ENCODE peak calls at places on chromosomes 12 and 14, in eight cellular contexts. I is omental fat pad, T is lower leg skin, C is GM06990, D is PC-9, Q is spleen, N is body of pancreas, B is esophagus muscularis mucosa. M is an unnamed sample.

GRCh38 chr12:80632835-80633234 is 74.6 kb upstream of the MYF6 start:
- DNase-seq in N (peak), B (no peak), I (no peak), Q (no peak), D (no peak), C (no peak), T (no peak), M (peak)

GRCh38 chr12:50006754-50007442 is 18.4 kb downstream of the RACGAP1 start:
- DNase-seq in I (no peak), D (no peak), N (no peak), C (no peak), Q (no peak), B (peak), T (no peak), M (no peak)

GRCh38 chr12:13727707-13728147 is 253.7 kb downstream of the GRIN2B start:
- DNase-seq in T (no peak), Q (no peak), C (no peak), B (peak), N (no peak), D (no peak), I (no peak), M (no peak)

GRCh38 chr14:98931911-98932310 is 340.1 kb downstream of the BCL11B start:
- DNase-seq in B (no peak), N (peak), D (no peak), C (no peak), I (no peak), T (no peak), Q (peak), M (no peak)

GRCh38 chr12:123263196-123263817 is 8.3 kb downstream of the CDK2AP1 start:
- DNase-seq in C (no peak), N (no peak), B (no peak), D (no peak), T (no peak), Q (peak), I (no peak), M (no peak)

GRCh38 chr14:80850197-80850814 is 91.2 kb downstream of the CEP128 start:
- DNase-seq in Q (no peak), B (no peak), D (no peak), I (no peak), T (no peak), C (no peak), N (no peak), M (no peak)

GRCh38 chr12:104049278-104050257 is at the start of gene GLT8D2:
- DNase-seq in N (peak), D (peak), I (peak), T (peak), Q (no peak), B (no peak), C (no peak), M (peak)

GRCh38 chr14:36925094-36925493 is 247.3 kb downstream of the SLC25A21 start:
- DNase-seq in Q (no peak), T (no peak), C (no peak), N (no peak), D (no peak), I (no peak), B (no peak), M (no peak)

GRCh38 chr12:49296034-49296835 is 1.3 kb downstream of the PRPH start:
- DNase-seq in D (peak), B (no peak), C (peak), T (no peak), Q (peak), N (peak), I (no peak), M (peak)

GRCh38 chr12:117042171-117042809 is 56.9 kb downstream of the TESC start:
- DNase-seq in T (no peak), C (no peak), Q (no peak), D (peak), N (no peak), B (no peak), I (no peak), M (peak)

GRCh38 chr14:31222834-31223233 is 15.2 kb upstream of the HECTD1 start:
- DNase-seq in N (no peak), D (no peak), Q (no peak), I (no peak), B (no peak), T (no peak), C (no peak), M (no peak)

GRCh38 chr12:89450922-89451321 is 73.7 kb downstream of the GALNT4 start:
- DNase-seq in N (no peak), B (no peak), I (no peak), Q (no peak), T (no peak), D (no peak), C (no peak), M (no peak)

GRCh38 chr12:6361834-6362233 is 13.5 kb downstream of the SCNN1A start:
- DNase-seq in Q (peak), I (no peak), N (peak), C (no peak), T (peak), B (no peak), D (peak), M (peak)

GRCh38 chr12:113591480-113591971 is 119.9 kb upstream of the LHX5 start:
- DNase-seq in D (no peak), Q (peak), C (peak), I (no peak), B (no peak), N (no peak), T (no peak), M (peak)

GRCh38 chr12:44942714-44943113 is 66.6 kb upstream of the NELL2 start:
- DNase-seq in N (no peak), I (no peak), T (no peak), Q (no peak), D (no peak), C (no peak), B (no peak), M (no peak)

GRCh38 chr14:101457936-101458535 is 103.3 kb upstream of the DIO3 start:
- DNase-seq in D (no peak), B (no peak), T (no peak), I (no peak), Q (peak), N (no peak), C (no peak), M (no peak)

GRCh38 chr12:81758421-81759214 is 532 bp downstream of the PPFIA2 start:
- DNase-seq in D (peak), Q (peak), N (no peak), I (no peak), C (no peak), T (no peak), B (no peak), M (peak)

GRCh38 chr12:116123511-116124258 is 153.8 kb downstream of the MED13L start:
- DNase-seq in D (no peak), B (no peak), N (peak), Q (no peak), I (no peak), T (no peak), C (peak), M (no peak)

GRCh38 chr12:19191563-19191962 is 62.0 kb downstream of the PLEKHA5 start:
- DNase-seq in T (no peak), B (no peak), D (no peak), N (no peak), Q (no peak), C (no peak), I (no peak), M (no peak)

GRCh38 chr12:131587565-131587964 is 123.3 kb upstream of the SFSWAP start:
- DNase-seq in D (no peak), Q (no peak), N (no peak), T (no peak), C (no peak), I (no peak), B (no peak), M (no peak)

GRCh38 chr12:124558298-124558697 is 9.1 kb downstream of the NCOR2 start:
- DNase-seq in I (no peak), T (no peak), C (no peak), Q (peak), D (no peak), B (no peak), N (no peak), M (no peak)

GRCh38 chr12:124559182-124560017 is 8.0 kb downstream of the NCOR2 start:
- DNase-seq in C (no peak), T (no peak), B (no peak), D (no peak), N (no peak), Q (peak), I (no peak), M (no peak)

GRCh38 chr12:124556067-124556466 is 11.3 kb downstream of the NCOR2 start:
- DNase-seq in C (no peak), B (no peak), Q (peak), N (no peak), I (no peak), D (no peak), T (no peak), M (no peak)

GRCh38 chr12:124556896-124557501 is 10.4 kb downstream of the NCOR2 start:
- DNase-seq in T (no peak), C (no peak), D (no peak), I (no peak), B (no peak), Q (peak), N (no peak), M (no peak)

GRCh38 chr12:124557518-124558223 is 9.7 kb downstream of the NCOR2 start:
- DNase-seq in T (no peak), I (no peak), D (no peak), B (no peak), Q (peak), N (no peak), C (no peak), M (no peak)
- TF ChIP-seq CTCF in T (no peak), I (no peak), D (no peak), B (no peak), Q (no peak), N (no peak), C (no peak), M (no peak)

DNA sequence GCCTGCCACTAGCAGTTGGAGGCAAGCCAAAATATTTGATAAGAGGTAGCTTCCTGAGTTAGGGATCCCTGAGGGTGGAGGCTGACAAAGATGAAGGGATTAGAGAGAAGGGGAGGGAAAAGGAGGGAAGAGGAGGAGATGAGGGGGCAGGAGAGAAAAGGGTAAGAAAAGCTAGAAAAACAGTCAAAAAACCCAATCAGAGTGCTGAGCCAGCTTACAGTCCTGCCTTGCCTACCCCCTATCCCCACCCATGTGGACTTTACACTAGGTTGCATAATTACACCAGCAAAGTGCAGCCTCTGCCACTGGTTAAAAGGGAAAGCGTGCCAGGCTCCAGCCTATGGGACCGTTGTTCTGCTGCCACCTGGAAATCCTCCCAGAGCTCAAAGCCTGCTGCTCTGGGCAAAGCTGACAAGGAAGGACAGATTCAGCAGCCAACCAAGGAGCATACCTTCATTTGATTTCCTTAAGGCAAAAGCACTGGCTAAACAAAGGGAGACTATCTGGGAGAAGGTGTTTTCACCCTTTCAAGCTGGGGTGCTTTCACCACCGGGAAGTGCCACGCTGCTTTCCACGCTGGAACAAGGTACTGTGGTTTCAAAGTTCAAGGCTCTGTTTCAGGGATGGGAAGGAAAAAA is 3.9 kb upstream of the NUMB start:
- DNase-seq in B (no peak), C (no peak), Q (no peak), T (peak), D (peak), I (no peak), N (peak), M (peak)
- TF ChIP-seq CTCF in B (no peak), C (no peak), Q (no peak), T (no peak), D (no peak), I (no peak), N (no peak), M (no peak)

GRCh38 chr14:76422662-76423061 is 46.7 kb downstream of the ESRRB start:
- DNase-seq in D (no peak), B (no peak), N (no peak), I (no peak), T (no peak), Q (no peak), C (no peak), M (no peak)
- TF ChIP-seq CTCF in D (no peak), B (no peak), N (no peak), I (no peak), T (no peak), Q (no peak), C (no peak), M (no peak)

GRCh38 chr14:90829677-90830076 is 13.4 kb upstream of the TTC7B start:
- DNase-seq in Q (peak), I (no peak), N (no peak), C (no peak), D (no peak), B (no peak), T (no peak), M (no peak)
- TF ChIP-seq CTCF in Q (no peak), I (no peak), N (no peak), C (no peak), D (no peak), B (no peak), T (no peak), M (no peak)

GRCh38 chr12:52832960-52833905 is 878 bp downstream of the KRT79 start:
- DNase-seq in Q (peak), D (no peak), T (peak), C (no peak), N (no peak), B (no peak), I (no peak), M (no peak)

GRCh38 chr12:52832451-52832850 is 1.7 kb downstream of the KRT79 start:
- DNase-seq in B (no peak), Q (peak), T (peak), I (no peak), N (no peak), C (no peak), D (no peak), M (no peak)

GRCh38 chr12:52829986-52830385 is 4.1 kb downstream of the KRT79 start:
- DNase-seq in B (no peak), I (no peak), T (no peak), N (no peak), D (no peak), C (no peak), Q (peak), M (no peak)

GRCh38 chr12:52828156-52829090 is 5.7 kb downstream of the KRT79 start:
- DNase-seq in C (no peak), Q (no peak), N (no peak), B (no peak), T (no peak), I (no peak), D (no peak), M (no peak)

GRCh38 chr12:52831251-52831650 is 2.9 kb downstream of the KRT79 start:
- DNase-seq in D (no peak), I (no peak), N (no peak), Q (peak), C (no peak), T (peak), B (no peak), M (no peak)
- TF ChIP-seq CTCF in D (no peak), I (no peak), N (no peak), Q (no peak), C (no peak), T (no peak), B (no peak), M (no peak)

DNA sequence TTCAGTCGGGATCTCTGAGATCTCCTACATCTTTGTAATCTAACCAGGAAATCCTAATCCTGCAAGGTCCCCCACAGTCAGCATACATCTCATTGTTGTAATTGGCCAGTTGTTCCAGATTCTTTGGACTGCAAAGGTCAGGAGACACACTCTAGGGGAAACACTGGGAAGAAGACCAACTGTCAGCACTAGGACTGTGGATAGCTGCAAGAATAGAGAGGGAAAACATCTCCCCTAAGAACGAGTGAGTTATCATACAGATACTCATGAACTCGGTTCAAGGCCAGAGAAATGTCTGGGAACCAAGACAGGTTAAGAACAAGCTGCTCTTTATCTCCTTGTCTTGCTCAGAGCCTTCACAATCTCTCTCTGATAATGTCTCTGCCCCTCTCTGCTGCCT is 217.8 kb upstream of the TMPO start:
- DNase-seq in B (no peak), T (no peak), D (no peak), N (no peak), C (no peak), I (no peak), Q (no peak), M (no peak)
- TF ChIP-seq CTCF in B (no peak), T (no peak), D (no peak), N (no peak), C (no peak), I (no peak), Q (no peak), M (no peak)

DNA sequence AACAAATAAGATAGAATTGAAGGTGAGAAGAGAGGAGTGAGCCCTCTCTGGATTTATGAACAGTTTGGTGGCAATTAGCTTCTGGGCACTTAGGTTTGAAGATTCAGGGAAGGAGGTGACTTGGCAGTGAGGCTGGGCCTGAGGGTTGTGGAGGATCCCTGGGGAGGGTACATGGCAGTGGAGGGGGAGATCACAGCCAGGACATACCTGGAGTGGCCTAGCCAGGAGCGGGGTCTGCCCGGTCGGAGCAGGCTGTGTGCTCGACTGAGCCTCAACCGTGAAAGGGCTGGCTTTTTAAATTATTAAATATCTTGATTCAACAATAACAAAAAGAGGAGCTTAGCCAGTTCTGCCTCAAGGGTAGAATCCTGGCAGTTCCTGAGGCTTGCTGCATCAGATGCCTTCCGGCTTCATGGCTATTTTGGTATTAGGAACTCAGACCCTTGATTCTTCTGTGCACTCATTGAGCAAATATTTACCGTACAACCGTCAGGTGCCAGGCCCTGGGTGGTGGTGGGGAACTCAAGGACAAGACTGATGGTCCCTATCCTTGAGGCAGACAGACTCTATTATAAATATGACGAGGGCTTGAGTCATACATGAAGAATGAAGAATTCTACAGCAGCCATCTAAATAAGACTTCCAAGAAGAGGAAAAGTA is 73.4 kb downstream of the SPTB start:
- DNase-seq in B (no peak), I (no peak), N (peak), T (no peak), C (no peak), D (peak), Q (peak), M (peak)
- TF ChIP-seq CTCF in B (no peak), I (no peak), N (no peak), T (no peak), C (no peak), D (no peak), Q (no peak), M (no peak)

DNA sequence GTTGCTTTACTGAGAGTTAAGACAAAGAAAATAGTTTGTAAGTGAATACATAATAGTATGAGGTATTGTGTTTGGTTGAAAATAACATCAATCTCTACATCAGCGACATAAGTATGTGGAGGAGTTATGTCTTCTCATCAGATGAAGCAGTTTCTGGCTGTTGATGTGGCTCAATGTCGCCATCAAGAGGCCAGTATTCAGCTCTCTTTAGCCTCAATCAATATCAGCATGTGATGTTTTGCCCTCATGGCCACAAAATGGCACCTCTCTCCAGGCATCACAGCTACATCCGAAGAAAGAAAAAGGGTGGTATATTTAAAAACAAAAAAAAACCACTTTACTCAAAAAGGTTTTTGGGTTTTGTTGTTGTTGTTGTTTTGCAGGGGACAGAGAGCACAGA is 302.3 kb upstream of the TMEM132C start:
- DNase-seq in B (no peak), I (no peak), D (no peak), Q (no peak), N (no peak), C (no peak), T (no peak), M (no peak)
- TF ChIP-seq CTCF in B (no peak), I (no peak), D (no peak), Q (no peak), N (no peak), C (no peak), T (no peak), M (no peak)

GRCh38 chr14:76844223-76844622 is 18.0 kb downstream of the LRRC74A start:
- DNase-seq in N (peak), C (no peak), T (peak), B (no peak), D (peak), I (no peak), Q (peak), M (peak)
- TF ChIP-seq CTCF in N (peak), C (no peak), T (no peak), B (peak), D (no peak), I (no peak), Q (peak), M (no peak)

M was measured in Calu3.